ENCODE peak calls at places on chromosomes 6 and 20, in nine cellular contexts. One of them, this sample, is unnamed.

GRCh38 chr6:36847152-36847551 is 7.9 kb upstream of the CPNE5 start:
- DNase-seq in neural crest cell: no peak
- DNase-seq in upper lobe of left lung: no peak
- DNase-seq in fibroblast of the aortic adventitia: no peak
- DNase-seq in cardiac muscle cell: no peak
- DNase-seq in endothelial cell: no peak
- DNase-seq in WTC11: no peak
- DNase-seq in GM13976: no peak
- DNase-seq in foreskin fibroblast: no peak
- DNase-seq in this sample: no peak

GRCh38 chr6:88922775-88923548 is 40.5 kb downstream of the RNGTT start:
- DNase-seq in neural crest cell: no peak
- DNase-seq in upper lobe of left lung: no peak
- DNase-seq in fibroblast of the aortic adventitia: no peak
- DNase-seq in cardiac muscle cell: no peak
- DNase-seq in endothelial cell: no peak
- DNase-seq in WTC11: no peak
- DNase-seq in GM13976: no peak
- DNase-seq in foreskin fibroblast: peak; percentile 6
- DNase-seq in this sample: no peak

GRCh38 chr6:159008656-159009288 is 8.8 kb upstream of the RSPH3 start:
- DNase-seq in neural crest cell: no peak
- DNase-seq in upper lobe of left lung: no peak
- DNase-seq in fibroblast of the aortic adventitia: peak; percentile 47
- DNase-seq in cardiac muscle cell: peak; percentile 49
- DNase-seq in endothelial cell: no peak
- DNase-seq in WTC11: no peak
- DNase-seq in GM13976: peak; percentile 59
- DNase-seq in foreskin fibroblast: peak; percentile 41
- DNase-seq in this sample: no peak

GRCh38 chr6:37141291-37142046 is 28.5 kb upstream of the PIM1 start:
- DNase-seq in neural crest cell: no peak
- DNase-seq in upper lobe of left lung: no peak
- DNase-seq in fibroblast of the aortic adventitia: peak; percentile 77
- DNase-seq in cardiac muscle cell: peak; percentile 38
- DNase-seq in endothelial cell: no peak
- DNase-seq in WTC11: peak; percentile 58
- DNase-seq in GM13976: no peak
- DNase-seq in foreskin fibroblast: peak; percentile 75
- DNase-seq in this sample: no peak

GRCh38 chr20:25008388-25009217 is 16.1 kb upstream of the APMAP start:
- DNase-seq in neural crest cell: no peak
- DNase-seq in upper lobe of left lung: peak; percentile 17
- DNase-seq in fibroblast of the aortic adventitia: no peak
- DNase-seq in cardiac muscle cell: no peak
- DNase-seq in endothelial cell: no peak
- DNase-seq in WTC11: no peak
- DNase-seq in GM13976: no peak
- DNase-seq in foreskin fibroblast: no peak
- DNase-seq in this sample: no peak

GRCh38 chr20:4488407-4489339 is 233.0 kb upstream of the PRND start:
- DNase-seq in neural crest cell: no peak
- DNase-seq in upper lobe of left lung: no peak
- DNase-seq in fibroblast of the aortic adventitia: peak; percentile 23
- DNase-seq in cardiac muscle cell: no peak
- DNase-seq in endothelial cell: no peak
- DNase-seq in WTC11: no peak
- DNase-seq in GM13976: no peak
- DNase-seq in foreskin fibroblast: peak; percentile 92
- DNase-seq in this sample: no peak

GRCh38 chr6:142740449-142740848 is 204.5 kb downstream of the HIVEP2 start:
- DNase-seq in neural crest cell: no peak
- DNase-seq in upper lobe of left lung: no peak
- DNase-seq in fibroblast of the aortic adventitia: no peak
- DNase-seq in cardiac muscle cell: no peak
- DNase-seq in endothelial cell: no peak
- DNase-seq in WTC11: no peak
- DNase-seq in GM13976: no peak
- DNase-seq in foreskin fibroblast: no peak
- DNase-seq in this sample: no peak

GRCh38 chr20:32896521-32897280 is 38.0 kb downstream of the EFCAB8 start:
- DNase-seq in neural crest cell: no peak
- DNase-seq in upper lobe of left lung: no peak
- DNase-seq in fibroblast of the aortic adventitia: no peak
- DNase-seq in cardiac muscle cell: no peak
- DNase-seq in endothelial cell: no peak
- DNase-seq in WTC11: no peak
- DNase-seq in GM13976: no peak
- DNase-seq in foreskin fibroblast: no peak
- DNase-seq in this sample: no peak

GRCh38 chr6:44151348-44152108 is 7.1 kb upstream of the CAPN11 start:
- DNase-seq in neural crest cell: peak; percentile 83
- DNase-seq in upper lobe of left lung: peak; percentile 81
- DNase-seq in fibroblast of the aortic adventitia: peak; percentile 58
- DNase-seq in cardiac muscle cell: peak; percentile 82
- DNase-seq in endothelial cell: peak; percentile 92
- DNase-seq in WTC11: peak; percentile 92
- DNase-seq in GM13976: peak; percentile 93
- DNase-seq in foreskin fibroblast: peak; percentile 84
- DNase-seq in this sample: peak; percentile 81

GRCh38 chr6:18457065-18457817 is 70.1 kb downstream of the RNF144B start:
- DNase-seq in neural crest cell: no peak
- DNase-seq in upper lobe of left lung: no peak
- DNase-seq in fibroblast of the aortic adventitia: no peak
- DNase-seq in cardiac muscle cell: no peak
- DNase-seq in endothelial cell: no peak
- DNase-seq in WTC11: no peak
- DNase-seq in GM13976: no peak
- DNase-seq in foreskin fibroblast: no peak
- DNase-seq in this sample: no peak

GRCh38 chr6:20918868-20919267 is 384.6 kb downstream of the CDKAL1 start:
- DNase-seq in neural crest cell: no peak
- DNase-seq in upper lobe of left lung: no peak
- DNase-seq in fibroblast of the aortic adventitia: no peak
- DNase-seq in cardiac muscle cell: no peak
- DNase-seq in endothelial cell: no peak
- DNase-seq in WTC11: no peak
- DNase-seq in GM13976: no peak
- DNase-seq in foreskin fibroblast: no peak
- DNase-seq in this sample: no peak

GRCh38 chr6:13767121-13767794 is 47.1 kb downstream of the MCUR1 start:
- DNase-seq in neural crest cell: no peak
- DNase-seq in upper lobe of left lung: peak; percentile 61
- DNase-seq in fibroblast of the aortic adventitia: peak; percentile 57
- DNase-seq in cardiac muscle cell: peak; percentile 78
- DNase-seq in endothelial cell: no peak
- DNase-seq in WTC11: peak; percentile 28
- DNase-seq in GM13976: no peak
- DNase-seq in foreskin fibroblast: peak; percentile 64
- DNase-seq in this sample: no peak

GRCh38 chr20:36309643-36310042 is 3.5 kb downstream of the DLGAP4 start:
- DNase-seq in neural crest cell: no peak
- DNase-seq in upper lobe of left lung: no peak
- DNase-seq in fibroblast of the aortic adventitia: no peak
- DNase-seq in cardiac muscle cell: no peak
- DNase-seq in endothelial cell: no peak
- DNase-seq in WTC11: no peak
- DNase-seq in GM13976: no peak
- DNase-seq in foreskin fibroblast: no peak
- DNase-seq in this sample: no peak

GRCh38 chr6:41670703-41671360 is 32.6 kb downstream of the MDFI start:
- DNase-seq in neural crest cell: no peak
- DNase-seq in upper lobe of left lung: no peak
- DNase-seq in fibroblast of the aortic adventitia: no peak
- DNase-seq in cardiac muscle cell: no peak
- DNase-seq in endothelial cell: no peak
- DNase-seq in WTC11: no peak
- DNase-seq in GM13976: no peak
- DNase-seq in foreskin fibroblast: no peak
- DNase-seq in this sample: no peak

GRCh38 chr6:116144590-116144989 is 18.7 kb upstream of the COL10A1 start:
- DNase-seq in neural crest cell: no peak
- DNase-seq in upper lobe of left lung: no peak
- DNase-seq in fibroblast of the aortic adventitia: peak; percentile 61
- DNase-seq in cardiac muscle cell: no peak
- DNase-seq in endothelial cell: no peak
- DNase-seq in WTC11: no peak
- DNase-seq in GM13976: no peak
- DNase-seq in foreskin fibroblast: peak; percentile 77
- DNase-seq in this sample: no peak

GRCh38 chr20:13166006-13166405 is 55.1 kb upstream of the ISM1 start:
- DNase-seq in neural crest cell: no peak
- DNase-seq in upper lobe of left lung: no peak
- DNase-seq in fibroblast of the aortic adventitia: no peak
- DNase-seq in cardiac muscle cell: peak; percentile 54
- DNase-seq in endothelial cell: no peak
- DNase-seq in WTC11: no peak
- DNase-seq in GM13976: no peak
- DNase-seq in foreskin fibroblast: no peak
- DNase-seq in this sample: no peak

GRCh38 chr6:14540276-14540675 is 422.7 kb downstream of the CD83 start:
- DNase-seq in neural crest cell: no peak
- DNase-seq in upper lobe of left lung: no peak
- DNase-seq in fibroblast of the aortic adventitia: peak; percentile 81
- DNase-seq in cardiac muscle cell: no peak
- DNase-seq in endothelial cell: no peak
- DNase-seq in WTC11: no peak
- DNase-seq in GM13976: no peak
- DNase-seq in foreskin fibroblast: peak; percentile 19
- DNase-seq in this sample: no peak

GRCh38 chr6:138161434-138162103 is at the start of gene ARFGEF3:
- DNase-seq in neural crest cell: peak; percentile 32
- DNase-seq in upper lobe of left lung: peak; percentile 62
- DNase-seq in fibroblast of the aortic adventitia: no peak
- DNase-seq in cardiac muscle cell: peak; percentile 75
- DNase-seq in endothelial cell: peak; percentile 69
- DNase-seq in WTC11: peak; percentile 75
- DNase-seq in GM13976: peak; percentile 80
- DNase-seq in foreskin fibroblast: peak; percentile 71
- DNase-seq in this sample: peak; percentile 68
- TF ChIP-seq CTCF in neural crest cell: no peak
- TF ChIP-seq CTCF in upper lobe of left lung: no peak
- TF ChIP-seq CTCF in fibroblast of the aortic adventitia: no peak
- TF ChIP-seq CTCF in cardiac muscle cell: no peak
- TF ChIP-seq CTCF in endothelial cell: no peak
- TF ChIP-seq CTCF in WTC11: no peak
- TF ChIP-seq CTCF in GM13976: no peak
- TF ChIP-seq CTCF in foreskin fibroblast: no peak
- TF ChIP-seq CTCF in this sample: no peak

DNA sequence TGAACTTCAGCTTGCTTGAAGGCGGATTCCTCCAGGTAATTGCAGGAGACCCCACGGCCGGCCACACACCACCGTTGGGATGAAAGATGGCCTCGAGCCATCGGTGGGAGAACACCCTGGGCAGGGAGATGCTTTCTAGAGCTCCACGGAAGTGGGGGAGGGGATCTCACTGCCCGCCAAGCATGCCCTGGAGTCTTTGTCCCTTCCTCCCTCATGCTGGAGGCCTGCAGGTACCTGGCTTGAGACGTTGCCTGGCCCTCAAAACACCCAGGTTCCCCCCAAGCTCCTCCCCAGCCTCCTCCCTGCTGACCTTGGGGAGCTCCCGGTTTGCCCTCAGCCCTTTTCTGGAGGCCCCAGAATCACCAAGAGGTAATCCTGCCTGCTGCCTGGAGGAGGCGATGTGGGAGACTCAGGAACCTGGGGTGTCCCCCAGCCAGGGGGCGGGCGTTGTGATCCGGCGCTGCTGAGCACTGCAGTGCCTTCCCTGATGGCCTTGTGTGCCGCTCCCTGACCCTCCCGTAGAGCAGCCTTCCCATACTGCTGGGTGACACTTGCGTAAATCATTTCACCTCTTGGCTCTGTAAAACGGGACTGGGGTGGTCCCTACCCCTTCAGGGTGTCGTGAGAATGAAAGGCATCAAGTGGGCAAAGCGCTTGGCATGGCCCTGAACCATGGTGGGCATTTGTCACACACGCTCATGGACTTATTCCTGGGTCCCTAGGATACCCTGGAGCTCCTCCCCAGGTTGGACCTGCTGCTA is 91.4 kb downstream of the CEBPB start:
- DNase-seq in neural crest cell: peak; percentile 12
- DNase-seq in upper lobe of left lung: no peak
- DNase-seq in fibroblast of the aortic adventitia: no peak
- DNase-seq in cardiac muscle cell: no peak
- DNase-seq in endothelial cell: peak; percentile 26
- DNase-seq in WTC11: peak; percentile 69
- DNase-seq in GM13976: no peak
- DNase-seq in foreskin fibroblast: no peak
- DNase-seq in this sample: no peak
- TF ChIP-seq CTCF in neural crest cell: peak; percentile 21
- TF ChIP-seq CTCF in upper lobe of left lung: peak; percentile 27
- TF ChIP-seq CTCF in fibroblast of the aortic adventitia: no peak
- TF ChIP-seq CTCF in cardiac muscle cell: peak; percentile 17
- TF ChIP-seq CTCF in endothelial cell: peak; percentile 32
- TF ChIP-seq CTCF in WTC11: no peak
- TF ChIP-seq CTCF in GM13976: no peak
- TF ChIP-seq CTCF in foreskin fibroblast: no peak
- TF ChIP-seq CTCF in this sample: no peak

GRCh38 chr6:82363368-82364086 is at the start of gene TPBG:
- DNase-seq in neural crest cell: peak; percentile 59
- DNase-seq in upper lobe of left lung: peak; percentile 45
- DNase-seq in fibroblast of the aortic adventitia: peak; percentile 90
- DNase-seq in cardiac muscle cell: peak; percentile 79
- DNase-seq in endothelial cell: peak; percentile 70
- DNase-seq in WTC11: peak; percentile 92
- DNase-seq in GM13976: peak; percentile 59
- DNase-seq in foreskin fibroblast: peak; percentile 89
- DNase-seq in this sample: peak; percentile 69
- TF ChIP-seq CTCF in neural crest cell: peak; percentile 57
- TF ChIP-seq CTCF in upper lobe of left lung: no peak
- TF ChIP-seq CTCF in fibroblast of the aortic adventitia: peak; percentile 42
- TF ChIP-seq CTCF in cardiac muscle cell: peak; percentile 31
- TF ChIP-seq CTCF in endothelial cell: no peak
- TF ChIP-seq CTCF in WTC11: peak; percentile 3
- TF ChIP-seq CTCF in GM13976: no peak
- TF ChIP-seq CTCF in foreskin fibroblast: peak; percentile 13
- TF ChIP-seq CTCF in this sample: peak; percentile 60

DNA sequence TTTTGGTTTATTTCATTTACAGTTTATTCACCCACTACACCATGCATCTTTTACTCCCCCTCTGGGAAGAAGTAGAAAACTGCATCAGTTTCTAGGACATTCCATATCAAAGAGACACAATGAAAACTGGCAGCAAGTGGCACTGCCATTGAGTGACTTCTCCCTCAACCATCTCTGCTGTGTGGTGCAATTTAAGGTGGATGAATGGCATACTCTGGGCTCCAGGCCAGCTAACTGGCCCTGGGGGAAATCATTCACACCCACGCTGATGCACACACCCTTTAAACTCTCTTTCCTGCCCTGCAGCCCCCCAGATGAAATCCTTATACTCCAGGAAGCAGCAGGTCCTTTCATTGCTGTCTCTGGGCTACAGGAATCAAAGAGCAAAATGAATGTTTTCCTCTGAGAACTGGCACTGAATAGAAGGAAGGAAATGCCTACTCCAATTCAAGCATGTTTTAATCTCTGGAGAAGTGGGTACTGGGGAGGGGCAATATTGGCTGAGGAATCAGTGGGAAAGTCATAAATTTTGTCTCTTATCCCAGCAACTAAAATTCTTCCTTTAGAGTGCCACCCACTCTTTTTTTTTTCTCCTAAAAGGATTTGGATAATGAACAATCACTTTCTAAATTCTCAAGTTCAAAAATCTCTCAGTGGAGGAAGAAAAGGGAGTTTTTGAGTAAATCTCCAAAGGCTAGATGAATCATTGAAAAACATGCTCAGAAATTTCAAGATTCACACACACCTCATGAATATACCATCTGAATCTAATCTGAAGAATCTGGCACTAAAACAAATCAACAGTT is 16.9 kb upstream of the RFPL4B start:
- DNase-seq in neural crest cell: no peak
- DNase-seq in upper lobe of left lung: no peak
- DNase-seq in fibroblast of the aortic adventitia: peak; percentile 59
- DNase-seq in cardiac muscle cell: no peak
- DNase-seq in endothelial cell: no peak
- DNase-seq in WTC11: no peak
- DNase-seq in GM13976: no peak
- DNase-seq in foreskin fibroblast: peak; percentile 82
- DNase-seq in this sample: no peak
- TF ChIP-seq CTCF in neural crest cell: no peak
- TF ChIP-seq CTCF in upper lobe of left lung: no peak
- TF ChIP-seq CTCF in fibroblast of the aortic adventitia: peak; percentile 46
- TF ChIP-seq CTCF in cardiac muscle cell: no peak
- TF ChIP-seq CTCF in endothelial cell: no peak
- TF ChIP-seq CTCF in WTC11: no peak
- TF ChIP-seq CTCF in GM13976: no peak
- TF ChIP-seq CTCF in foreskin fibroblast: peak; percentile 28
- TF ChIP-seq CTCF in this sample: no peak